ENCODE peak calls at places on chromosomes 11 and 22, in six cellular contexts. One of them, this sample, is unnamed. For H3K9me3, the result is how much of the 10 kb centered on the place peaks cover.

GRCh38 chr22:46846154-46846831 is 83.8 kb downstream of the TBC1D22A start:
- DNase-seq in CD4-positive, CD25-positive, alpha-beta regulatory T cell: no peak
- DNase-seq in breast epithelium: no peak
- DNase-seq in psoas muscle: no peak
- DNase-seq in effector memory CD4-positive, alpha-beta T cell: no peak
- DNase-seq in neural progenitor cell: no peak
- DNase-seq in this sample: no peak

GRCh38 chr22:49929553-49929979 is 11.1 kb downstream of the CRELD2 start:
- DNase-seq in CD4-positive, CD25-positive, alpha-beta regulatory T cell: peak
- DNase-seq in breast epithelium: no peak
- DNase-seq in psoas muscle: peak
- DNase-seq in effector memory CD4-positive, alpha-beta T cell: peak
- DNase-seq in neural progenitor cell: peak
- DNase-seq in this sample: peak

GRCh38 chr11:3823303-3823702 is 14.9 kb downstream of the PGAP2 start:
- DNase-seq in CD4-positive, CD25-positive, alpha-beta regulatory T cell: no peak
- DNase-seq in breast epithelium: no peak
- DNase-seq in psoas muscle: no peak
- DNase-seq in effector memory CD4-positive, alpha-beta T cell: no peak
- DNase-seq in neural progenitor cell: no peak
- DNase-seq in this sample: no peak

GRCh38 chr22:19525666-19526065 is 1.5 kb upstream of the CLDN5 start:
- DNase-seq in CD4-positive, CD25-positive, alpha-beta regulatory T cell: no peak
- DNase-seq in breast epithelium: no peak
- DNase-seq in psoas muscle: no peak
- DNase-seq in effector memory CD4-positive, alpha-beta T cell: no peak
- DNase-seq in neural progenitor cell: no peak
- DNase-seq in this sample: no peak

GRCh38 chr11:21888814-21889213 is 304.1 kb upstream of the ANO5 start:
- DNase-seq in CD4-positive, CD25-positive, alpha-beta regulatory T cell: no peak
- DNase-seq in breast epithelium: no peak
- DNase-seq in psoas muscle: no peak
- DNase-seq in effector memory CD4-positive, alpha-beta T cell: no peak
- DNase-seq in neural progenitor cell: no peak
- DNase-seq in this sample: no peak

GRCh38 chr22:20918663-20919220 is 1.5 kb downstream of the CRKL start:
- DNase-seq in CD4-positive, CD25-positive, alpha-beta regulatory T cell: no peak
- DNase-seq in breast epithelium: no peak
- DNase-seq in psoas muscle: no peak
- DNase-seq in effector memory CD4-positive, alpha-beta T cell: no peak
- DNase-seq in neural progenitor cell: peak
- DNase-seq in this sample: no peak

GRCh38 chr11:64996710-64997380 is at the start of gene BATF2:
- DNase-seq in CD4-positive, CD25-positive, alpha-beta regulatory T cell: no peak
- DNase-seq in breast epithelium: peak
- DNase-seq in psoas muscle: peak
- DNase-seq in effector memory CD4-positive, alpha-beta T cell: no peak
- DNase-seq in neural progenitor cell: peak
- DNase-seq in this sample: peak

GRCh38 chr11:9001736-9002135 is 2.1 kb downstream of the NRIP3 start:
- DNase-seq in CD4-positive, CD25-positive, alpha-beta regulatory T cell: no peak
- DNase-seq in breast epithelium: no peak
- DNase-seq in psoas muscle: no peak
- DNase-seq in effector memory CD4-positive, alpha-beta T cell: no peak
- DNase-seq in neural progenitor cell: no peak
- DNase-seq in this sample: no peak

GRCh38 chr11:46238078-46238966 is 39.1 kb upstream of the CREB3L1 start:
- DNase-seq in CD4-positive, CD25-positive, alpha-beta regulatory T cell: peak
- DNase-seq in breast epithelium: no peak
- DNase-seq in psoas muscle: peak
- DNase-seq in effector memory CD4-positive, alpha-beta T cell: peak
- DNase-seq in neural progenitor cell: peak
- DNase-seq in this sample: peak

GRCh38 chr11:13341028-13341427 is 63.4 kb downstream of the BMAL1 start:
- DNase-seq in CD4-positive, CD25-positive, alpha-beta regulatory T cell: no peak
- DNase-seq in breast epithelium: no peak
- DNase-seq in psoas muscle: no peak
- DNase-seq in effector memory CD4-positive, alpha-beta T cell: no peak
- DNase-seq in neural progenitor cell: no peak
- DNase-seq in this sample: no peak

GRCh38 chr22:33620085-33620484 is 300.2 kb downstream of the LARGE1 start:
- DNase-seq in CD4-positive, CD25-positive, alpha-beta regulatory T cell: no peak
- DNase-seq in breast epithelium: no peak
- DNase-seq in psoas muscle: no peak
- DNase-seq in effector memory CD4-positive, alpha-beta T cell: no peak
- DNase-seq in neural progenitor cell: no peak
- DNase-seq in this sample: no peak

GRCh38 chr22:31107206-31108118 is at the start of gene SELENOM:
- DNase-seq in CD4-positive, CD25-positive, alpha-beta regulatory T cell: peak
- DNase-seq in breast epithelium: peak
- DNase-seq in psoas muscle: peak
- DNase-seq in effector memory CD4-positive, alpha-beta T cell: peak
- DNase-seq in neural progenitor cell: peak
- DNase-seq in this sample: peak

GRCh38 chr11:59706518-59707285 is 6.9 kb downstream of the OR10V1 start:
- DNase-seq in CD4-positive, CD25-positive, alpha-beta regulatory T cell: no peak
- DNase-seq in breast epithelium: no peak
- DNase-seq in psoas muscle: no peak
- DNase-seq in effector memory CD4-positive, alpha-beta T cell: no peak
- DNase-seq in neural progenitor cell: no peak
- DNase-seq in this sample: no peak

GRCh38 chr11:130403301-130403804 is 25.1 kb downstream of the ADAMTS8 start:
- DNase-seq in CD4-positive, CD25-positive, alpha-beta regulatory T cell: no peak
- DNase-seq in breast epithelium: no peak
- DNase-seq in psoas muscle: peak
- DNase-seq in effector memory CD4-positive, alpha-beta T cell: no peak
- DNase-seq in neural progenitor cell: no peak
- DNase-seq in this sample: peak

GRCh38 chr22:30949934-30950660 is 18.5 kb downstream of the MORC2 start:
- DNase-seq in CD4-positive, CD25-positive, alpha-beta regulatory T cell: no peak
- DNase-seq in breast epithelium: no peak
- DNase-seq in psoas muscle: no peak
- DNase-seq in effector memory CD4-positive, alpha-beta T cell: no peak
- DNase-seq in neural progenitor cell: no peak
- DNase-seq in this sample: no peak

GRCh38 chr22:31861226-31861840 is 83.0 kb upstream of the YWHAH start:
- DNase-seq in CD4-positive, CD25-positive, alpha-beta regulatory T cell: no peak
- DNase-seq in breast epithelium: no peak
- DNase-seq in psoas muscle: no peak
- DNase-seq in effector memory CD4-positive, alpha-beta T cell: no peak
- DNase-seq in neural progenitor cell: no peak
- DNase-seq in this sample: no peak

GRCh38 chr11:44540667-44541066 is 24.8 kb upstream of the CD82 start:
- DNase-seq in CD4-positive, CD25-positive, alpha-beta regulatory T cell: no peak
- DNase-seq in breast epithelium: no peak
- DNase-seq in psoas muscle: no peak
- DNase-seq in effector memory CD4-positive, alpha-beta T cell: no peak
- DNase-seq in neural progenitor cell: no peak
- DNase-seq in this sample: no peak

GRCh38 chr22:20089977-20090729 is 10.1 kb downstream of the DGCR8 start:
- DNase-seq in CD4-positive, CD25-positive, alpha-beta regulatory T cell: no peak
- DNase-seq in breast epithelium: no peak
- DNase-seq in psoas muscle: no peak
- DNase-seq in effector memory CD4-positive, alpha-beta T cell: no peak
- DNase-seq in neural progenitor cell: no peak
- DNase-seq in this sample: no peak

GRCh38 chr22:40529817-40530216 is 106.7 kb downstream of the MRTFA start:
- DNase-seq in CD4-positive, CD25-positive, alpha-beta regulatory T cell: no peak
- DNase-seq in breast epithelium: no peak
- DNase-seq in psoas muscle: no peak
- DNase-seq in effector memory CD4-positive, alpha-beta T cell: no peak
- DNase-seq in neural progenitor cell: no peak
- DNase-seq in this sample: no peak

GRCh38 chr11:9264381-9265210 is 554 bp downstream of the DENND5A start:
- DNase-seq in CD4-positive, CD25-positive, alpha-beta regulatory T cell: no peak
- DNase-seq in breast epithelium: no peak
- DNase-seq in psoas muscle: peak
- DNase-seq in effector memory CD4-positive, alpha-beta T cell: no peak
- DNase-seq in neural progenitor cell: peak
- DNase-seq in this sample: peak

GRCh38 chr11:65334696-65335295 is 1.1 kb downstream of the DPF2 start:
- DNase-seq in CD4-positive, CD25-positive, alpha-beta regulatory T cell: no peak
- DNase-seq in breast epithelium: no peak
- DNase-seq in psoas muscle: no peak
- DNase-seq in effector memory CD4-positive, alpha-beta T cell: no peak
- DNase-seq in neural progenitor cell: peak
- DNase-seq in this sample: no peak

GRCh38 chr11:77175021-77175842 is 47.2 kb downstream of the MYO7A start:
- DNase-seq in CD4-positive, CD25-positive, alpha-beta regulatory T cell: no peak
- DNase-seq in breast epithelium: no peak
- DNase-seq in psoas muscle: peak
- DNase-seq in effector memory CD4-positive, alpha-beta T cell: no peak
- DNase-seq in neural progenitor cell: no peak
- DNase-seq in this sample: no peak

GRCh38 chr11:77172666-77172982 is 44.6 kb downstream of the MYO7A start:
- DNase-seq in CD4-positive, CD25-positive, alpha-beta regulatory T cell: no peak
- DNase-seq in breast epithelium: no peak
- DNase-seq in psoas muscle: peak
- DNase-seq in effector memory CD4-positive, alpha-beta T cell: no peak
- DNase-seq in neural progenitor cell: peak
- DNase-seq in this sample: no peak

GRCh38 chr11:77171885-77172665 is 44.0 kb downstream of the MYO7A start:
- DNase-seq in CD4-positive, CD25-positive, alpha-beta regulatory T cell: no peak
- DNase-seq in breast epithelium: no peak
- DNase-seq in psoas muscle: peak
- DNase-seq in effector memory CD4-positive, alpha-beta T cell: no peak
- DNase-seq in neural progenitor cell: peak
- DNase-seq in this sample: no peak

GRCh38 chr11:77174559-77174958 is 46.5 kb downstream of the MYO7A start:
- DNase-seq in CD4-positive, CD25-positive, alpha-beta regulatory T cell: no peak
- DNase-seq in breast epithelium: no peak
- DNase-seq in psoas muscle: peak
- DNase-seq in effector memory CD4-positive, alpha-beta T cell: no peak
- DNase-seq in neural progenitor cell: no peak
- DNase-seq in this sample: no peak

DNA sequence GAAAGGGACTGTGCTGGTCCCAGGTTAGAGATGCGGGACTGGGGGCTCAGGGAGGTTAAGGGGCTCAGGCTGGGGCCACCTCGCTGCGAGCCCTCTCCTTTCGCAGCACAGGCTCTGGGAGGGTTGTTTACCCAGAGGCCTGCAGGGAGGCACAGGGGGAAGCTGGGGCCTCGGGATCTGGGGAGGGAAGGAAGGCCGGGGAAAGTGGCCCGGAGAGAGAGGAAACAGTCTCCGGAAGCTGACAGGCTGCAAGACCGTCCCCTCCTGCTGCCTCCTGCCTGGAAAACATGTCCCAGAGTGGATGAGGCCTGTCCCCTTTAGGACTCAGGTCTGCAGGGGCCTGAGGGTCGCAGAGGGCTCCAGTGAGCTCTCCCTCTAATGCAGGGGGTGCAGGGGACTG is 45.4 kb downstream of the MYO7A start:
- DNase-seq in CD4-positive, CD25-positive, alpha-beta regulatory T cell: no peak
- DNase-seq in breast epithelium: no peak
- DNase-seq in psoas muscle: peak
- DNase-seq in effector memory CD4-positive, alpha-beta T cell: no peak
- DNase-seq in neural progenitor cell: no peak
- DNase-seq in this sample: no peak
- H3K27ac ChIP-seq in CD4-positive, CD25-positive, alpha-beta regulatory T cell: no peak
- H3K27ac ChIP-seq in breast epithelium: no peak
- H3K27ac ChIP-seq in psoas muscle: no peak
- H3K27ac ChIP-seq in effector memory CD4-positive, alpha-beta T cell: no peak
- H3K27ac ChIP-seq in neural progenitor cell: no peak
- H3K27ac ChIP-seq in this sample: no peak

DNA sequence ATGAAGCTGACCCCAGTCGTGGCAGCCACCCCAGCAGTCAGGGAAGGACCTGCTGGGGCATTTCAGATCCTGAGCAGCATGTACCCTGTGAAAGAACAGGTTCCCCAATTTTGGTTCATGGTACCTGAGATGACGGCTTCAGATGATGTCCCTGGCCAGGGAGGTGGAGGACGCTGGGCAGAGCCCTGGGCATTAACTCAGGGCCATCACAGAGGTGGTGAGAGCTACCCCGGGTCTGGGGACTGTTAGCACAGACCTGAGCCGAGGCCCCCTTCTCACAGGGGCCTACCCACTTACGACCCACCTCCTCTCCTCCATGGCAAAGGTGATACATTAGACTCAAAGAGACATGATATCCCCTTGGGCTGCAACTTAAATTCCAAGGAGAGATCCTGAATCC is 68.1 kb downstream of the CDKN1C start:
- DNase-seq in CD4-positive, CD25-positive, alpha-beta regulatory T cell: no peak
- DNase-seq in breast epithelium: no peak
- DNase-seq in psoas muscle: peak
- DNase-seq in effector memory CD4-positive, alpha-beta T cell: no peak
- DNase-seq in neural progenitor cell: no peak
- DNase-seq in this sample: peak
- H3K9me3 ChIP-seq in CD4-positive, CD25-positive, alpha-beta regulatory T cell: under half
- H3K9me3 ChIP-seq in breast epithelium: under half
- H3K9me3 ChIP-seq in psoas muscle: under half
- H3K9me3 ChIP-seq in effector memory CD4-positive, alpha-beta T cell: under half
- H3K9me3 ChIP-seq in neural progenitor cell: under half
- H3K9me3 ChIP-seq in this sample: under half

DNA sequence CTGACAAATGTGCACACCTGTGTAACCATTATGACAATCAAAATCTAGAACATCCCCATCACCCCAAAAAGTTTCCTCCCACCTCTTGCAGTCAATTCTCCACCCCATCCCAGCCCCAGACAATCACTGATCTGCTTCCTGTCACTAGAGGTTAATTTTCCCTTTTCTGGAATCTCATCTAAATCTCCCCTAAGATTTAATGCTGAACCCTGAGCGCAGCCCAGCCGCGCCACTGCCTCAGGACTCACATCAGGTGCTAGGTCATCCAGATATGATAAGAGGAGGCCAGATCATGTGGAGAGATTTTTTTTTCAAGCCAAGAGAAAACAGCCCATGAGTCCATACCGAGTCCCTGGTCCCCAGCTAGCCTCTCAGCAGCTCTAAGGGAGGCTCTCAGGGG is 4.3 kb upstream of the TMPRSS13 start:
- DNase-seq in CD4-positive, CD25-positive, alpha-beta regulatory T cell: no peak
- DNase-seq in breast epithelium: peak
- DNase-seq in psoas muscle: no peak
- DNase-seq in effector memory CD4-positive, alpha-beta T cell: no peak
- DNase-seq in neural progenitor cell: no peak
- DNase-seq in this sample: no peak
- H3K27ac ChIP-seq in CD4-positive, CD25-positive, alpha-beta regulatory T cell: no peak
- H3K27ac ChIP-seq in breast epithelium: no peak
- H3K27ac ChIP-seq in psoas muscle: no peak
- H3K27ac ChIP-seq in effector memory CD4-positive, alpha-beta T cell: no peak
- H3K27ac ChIP-seq in neural progenitor cell: no peak
- H3K27ac ChIP-seq in this sample: no peak

GRCh38 chr11:210803-211180 is 3.3 kb downstream of the RIC8A start:
- DNase-seq in CD4-positive, CD25-positive, alpha-beta regulatory T cell: no peak
- DNase-seq in breast epithelium: peak
- DNase-seq in psoas muscle: peak
- DNase-seq in effector memory CD4-positive, alpha-beta T cell: no peak
- DNase-seq in neural progenitor cell: no peak
- DNase-seq in this sample: no peak

GRCh38 chr11:211295-211694 is 3.8 kb downstream of the RIC8A start:
- DNase-seq in CD4-positive, CD25-positive, alpha-beta regulatory T cell: no peak
- DNase-seq in breast epithelium: peak
- DNase-seq in psoas muscle: peak
- DNase-seq in effector memory CD4-positive, alpha-beta T cell: no peak
- DNase-seq in neural progenitor cell: no peak
- DNase-seq in this sample: no peak

GRCh38 chr11:209275-210121 is 2.0 kb downstream of the RIC8A start:
- DNase-seq in CD4-positive, CD25-positive, alpha-beta regulatory T cell: no peak
- DNase-seq in breast epithelium: no peak
- DNase-seq in psoas muscle: peak
- DNase-seq in effector memory CD4-positive, alpha-beta T cell: no peak
- DNase-seq in neural progenitor cell: no peak
- DNase-seq in this sample: no peak

GRCh38 chr11:208917-209260 is 1.4 kb downstream of the RIC8A start:
- DNase-seq in CD4-positive, CD25-positive, alpha-beta regulatory T cell: no peak
- DNase-seq in breast epithelium: no peak
- DNase-seq in psoas muscle: no peak
- DNase-seq in effector memory CD4-positive, alpha-beta T cell: no peak
- DNase-seq in neural progenitor cell: no peak
- DNase-seq in this sample: no peak

GRCh38 chr11:210122-210802 is 2.8 kb downstream of the RIC8A start:
- DNase-seq in CD4-positive, CD25-positive, alpha-beta regulatory T cell: no peak
- DNase-seq in breast epithelium: peak
- DNase-seq in psoas muscle: peak
- DNase-seq in effector memory CD4-positive, alpha-beta T cell: no peak
- DNase-seq in neural progenitor cell: no peak
- DNase-seq in this sample: no peak
- H3K9me3 ChIP-seq in CD4-positive, CD25-positive, alpha-beta regulatory T cell: under half
- H3K9me3 ChIP-seq in breast epithelium: under half
- H3K9me3 ChIP-seq in psoas muscle: under half
- H3K9me3 ChIP-seq in effector memory CD4-positive, alpha-beta T cell: under half
- H3K9me3 ChIP-seq in neural progenitor cell: under half
- H3K9me3 ChIP-seq in this sample: under half

This sample was measured in left ventricle myocardium inferior.